ENCODE peak calls at places on chromosomes 3 and 15, in five cellular contexts. S is mesothelial cell of epicardium, R is AG09309, X is fibroblast of lung, M is DND-41. J is an unnamed sample.

GRCh38 chr3:14366233-14366632 is 36.2 kb upstream of the SLC6A6 start:
- DNase-seq in R (no peak), S (no peak), M (no peak), X (no peak), J (no peak)

GRCh38 chr15:40598126-40598525 is 4.1 kb downstream of the KNL1 start:
- DNase-seq in M (no peak), X (peak), S (no peak), R (no peak), J (no peak)

GRCh38 chr3:136249593-136250225 is 431 bp upstream of the PCCB start:
- DNase-seq in X (no peak), M (peak), S (no peak), R (no peak), J (no peak)

GRCh38 chr3:58646503-58646902 is 20.1 kb downstream of the FAM3D start:
- DNase-seq in M (no peak), R (no peak), X (peak), S (no peak), J (peak)

GRCh38 chr3:35832140-35832571 is 192.8 kb downstream of the ARPP21 start:
- DNase-seq in S (no peak), R (no peak), M (no peak), X (peak), J (peak)

GRCh38 chr3:45313743-45314403 is 74.5 kb upstream of the LARS2 start:
- DNase-seq in R (no peak), X (no peak), S (no peak), M (no peak), J (no peak)

GRCh38 chr3:14452676-14453367 is 50.4 kb downstream of the SLC6A6 start:
- DNase-seq in X (peak), S (no peak), R (peak), M (no peak), J (peak)

GRCh38 chr3:25573386-25574171 is 91.1 kb downstream of the TOP2B start:
- DNase-seq in R (no peak), S (no peak), M (no peak), X (peak), J (no peak)

GRCh38 chr3:88149146-88149515 is 628 bp upstream of the C3orf38 start:
- DNase-seq in M (no peak), X (no peak), S (no peak), R (no peak), J (peak)

GRCh38 chr15:32003558-32003957 is 26.8 kb upstream of the CHRNA7 start:
- DNase-seq in M (no peak), R (no peak), S (no peak), X (no peak), J (no peak)

GRCh38 chr15:52786436-52787122 is 3.6 kb downstream of the ONECUT1 start:
- DNase-seq in M (no peak), S (no peak), R (no peak), X (no peak), J (no peak)

GRCh38 chr15:79728867-79729266 is 167.9 kb downstream of the MTHFS start:
- DNase-seq in M (no peak), R (no peak), S (no peak), X (no peak), J (no peak)

GRCh38 chr3:67361323-67361722 is 293.1 kb downstream of the SUCLG2 start:
- DNase-seq in R (no peak), M (no peak), X (no peak), S (no peak), J (no peak)

GRCh38 chr3:69116162-69116561 is 6.2 kb downstream of the LMOD3 start:
- DNase-seq in X (no peak), R (no peak), S (no peak), M (no peak), J (no peak)

GRCh38 chr15:101188517-101189340 is 63.1 kb downstream of the CHSY1 start:
- DNase-seq in M (no peak), X (peak), S (no peak), R (peak), J (peak)

GRCh38 chr3:100525753-100526612 is 33.6 kb downstream of the TMEM45A start:
- DNase-seq in X (peak), S (no peak), R (peak), M (no peak), J (peak)

GRCh38 chr3:149902498-149903139 is 68.1 kb downstream of the PFN2 start:
- DNase-seq in M (no peak), S (no peak), X (no peak), R (no peak), J (peak)

GRCh38 chr3:100419406-100419805 is 18.1 kb downstream of the LNP1 start:
- DNase-seq in S (no peak), M (no peak), R (no peak), X (no peak), J (no peak)

GRCh38 chr3:38227989-38228388 is 37.6 kb upstream of the SLC22A13 start:
- DNase-seq in R (no peak), S (no peak), M (no peak), X (peak), J (peak)

GRCh38 chr3:148911173-148911572 is 46.1 kb downstream of the CPA3 start:
- DNase-seq in R (no peak), X (peak), S (no peak), M (no peak), J (no peak)

GRCh38 chr3:14497321-14497720 is 42.8 kb downstream of the GRIP2 start:
- DNase-seq in S (no peak), X (no peak), M (no peak), R (no peak), J (no peak)

GRCh38 chr3:128698211-128699011 is 27.6 kb upstream of the RAB7A start:
- DNase-seq in S (peak), X (peak), M (no peak), R (no peak), J (peak)

GRCh38 chr3:160583451-160583850 is 18.1 kb upstream of the KPNA4 start:
- DNase-seq in M (no peak), X (no peak), S (no peak), R (no peak), J (no peak)

GRCh38 chr3:152474585-152474984 is 205.9 kb downstream of the MBNL1 start:
- DNase-seq in S (no peak), R (peak), M (no peak), X (peak), J (peak)

GRCh38 chr15:100433304-100433703 is 91.5 kb upstream of the ADAMTS17 start:
- DNase-seq in M (no peak), S (no peak), R (no peak), X (no peak), J (no peak)

GRCh38 chr15:89221543-89221942 is at the start of gene RLBP1:
- DNase-seq in S (no peak), M (no peak), R (no peak), X (peak), J (no peak)

GRCh38 chr3:116443096-116443793 is 2.0 kb downstream of the LSAMP start:
- DNase-seq in R (no peak), X (peak), S (no peak), M (no peak), J (peak)

GRCh38 chr3:58234516-58234931 is 3.1 kb upstream of the ABHD6 start:
- DNase-seq in S (no peak), X (peak), R (no peak), M (no peak), J (peak)

GRCh38 chr3:21913791-21914190 is 162.8 kb upstream of the ZNF385D start:
- DNase-seq in M (no peak), R (peak), X (peak), S (no peak), J (no peak)

GRCh38 chr15:50418041-50418583 is 6.1 kb upstream of the USP8 start:
- DNase-seq in R (no peak), X (no peak), S (no peak), M (peak), J (no peak)

GRCh38 chr3:124664804-124665203 is 65.4 kb upstream of the UMPS start:
- DNase-seq in S (no peak), R (no peak), X (no peak), M (no peak), J (peak)

GRCh38 chr15:36653851-36654250 is 74.4 kb downstream of the CDIN1 start:
- DNase-seq in M (no peak), R (no peak), X (no peak), S (no peak), J (no peak)

GRCh38 chr3:128068156-128068620 is 16.0 kb downstream of the SEC61A1 start:
- DNase-seq in M (peak), X (no peak), S (no peak), R (no peak), J (peak)

GRCh38 chr3:56154297-56154696 is 314.0 kb downstream of the ERC2 start:
- DNase-seq in R (no peak), S (no peak), M (no peak), X (no peak), J (no peak)

GRCh38 chr3:45679805-45680204 is 9.4 kb upstream of the SACM1L start:
- DNase-seq in M (no peak), S (no peak), R (no peak), X (no peak), J (no peak)

GRCh38 chr15:42154576-42155355 is 1.7 kb downstream of the PLA2G4F start:
- DNase-seq in R (no peak), X (no peak), S (no peak), M (no peak), J (no peak)
- TF ChIP-seq CTCF in R (no peak), X (no peak), S (no peak), M (no peak), J (no peak)

DNA sequence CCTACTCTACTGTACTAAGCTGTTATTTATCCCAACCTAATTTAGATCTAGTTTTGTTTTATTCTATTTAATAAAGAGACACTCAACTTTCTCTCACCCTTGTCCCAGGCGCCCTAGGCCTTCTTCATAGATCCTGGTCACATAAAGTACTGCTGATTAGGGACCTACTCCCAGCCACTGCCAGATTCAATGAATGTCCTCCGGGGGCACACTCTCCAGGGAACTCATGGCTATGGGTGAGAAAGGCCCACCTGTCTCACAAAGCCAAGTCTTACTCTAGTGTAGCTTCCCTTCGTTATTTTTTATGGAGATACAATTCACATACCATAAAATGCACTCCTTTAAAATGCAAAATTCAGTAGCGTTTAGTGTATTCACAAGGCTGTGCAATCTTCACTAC is 87.9 kb downstream of the ADCY5 start:
- DNase-seq in M (no peak), X (no peak), R (no peak), S (no peak), J (no peak)
- TF ChIP-seq CTCF in M (peak), X (no peak), R (no peak), S (no peak), J (no peak)

DNA sequence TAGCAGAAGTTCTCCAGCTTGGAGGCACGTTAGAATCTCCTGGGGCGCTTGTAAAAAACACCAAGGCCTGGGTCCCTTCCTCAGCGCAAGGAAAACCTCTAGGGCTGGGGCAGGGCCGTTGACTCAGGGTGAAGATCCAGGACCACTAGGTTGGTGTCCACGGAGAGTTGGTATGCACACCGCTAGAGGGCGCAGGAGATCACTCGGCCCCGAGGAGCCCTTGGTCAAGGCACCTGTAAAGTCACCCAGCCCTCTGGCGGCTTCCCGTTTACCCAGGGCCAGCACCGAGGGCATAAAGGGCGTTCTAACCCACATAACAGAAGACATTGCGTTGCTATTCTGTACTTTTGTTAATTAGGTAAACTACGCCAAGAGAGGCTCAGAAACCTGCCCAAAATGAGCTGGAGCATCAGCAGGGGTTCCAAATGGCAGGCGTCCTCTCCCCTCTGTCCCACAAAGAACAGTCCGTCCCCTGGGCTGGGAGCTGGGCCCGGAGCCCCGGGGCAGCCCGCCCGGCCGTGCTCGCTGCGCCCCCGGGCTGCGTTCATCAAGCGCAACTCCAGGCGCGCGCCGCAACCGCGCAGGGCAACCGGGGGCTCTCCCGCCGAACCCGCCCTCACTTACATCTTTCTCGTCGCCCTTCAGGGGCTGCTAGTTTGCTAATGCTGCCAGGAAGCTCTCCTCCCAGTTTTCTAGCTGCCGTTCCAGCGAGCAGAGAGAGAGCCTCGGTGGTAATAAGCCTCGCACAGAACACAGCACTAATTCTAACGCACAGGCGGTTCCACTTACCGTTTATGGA is 332.1 kb downstream of the ARRDC4 start:
- DNase-seq in S (peak), X (no peak), R (no peak), M (peak), J (peak)
- TF ChIP-seq CTCF in S (peak), X (peak), R (peak), M (peak), J (peak)

GRCh38 chr3:51995346-51996156 is at the start of gene RPL29:
- DNase-seq in M (peak), R (peak), S (peak), X (peak), J (peak)
- TF ChIP-seq CTCF in M (peak), R (peak), S (no peak), X (no peak), J (no peak)

DNA sequence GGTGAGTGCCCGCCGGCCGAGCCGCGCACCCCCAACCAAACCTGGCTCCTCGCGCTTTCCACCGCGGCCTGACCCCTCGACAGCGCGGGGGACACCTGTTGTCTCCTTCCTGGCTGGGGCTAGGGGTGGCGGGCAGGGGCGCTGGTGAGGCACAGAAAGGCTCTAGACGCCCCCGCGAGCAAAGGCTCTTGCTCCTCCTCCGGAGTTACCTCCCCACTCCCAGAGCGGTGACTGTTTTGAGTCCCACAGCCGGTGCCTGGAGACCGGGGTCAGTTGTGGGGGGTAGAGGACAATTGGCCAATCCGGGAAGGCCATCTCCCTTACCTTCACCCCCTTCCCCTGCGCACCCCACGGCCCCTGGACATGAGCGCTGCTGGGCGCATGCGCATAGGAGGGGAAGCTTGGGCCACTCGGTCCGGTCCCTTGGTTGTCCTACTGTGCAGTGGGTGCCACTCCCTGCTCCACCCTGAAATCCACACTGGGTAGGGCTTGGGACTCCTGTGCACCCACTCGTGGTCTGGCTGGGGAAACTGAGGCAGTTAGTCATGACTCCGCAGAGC is 554 bp downstream of the CHST13 start:
- DNase-seq in X (no peak), M (no peak), R (no peak), S (no peak), J (no peak)
- TF ChIP-seq CTCF in X (no peak), M (no peak), R (no peak), S (no peak), J (no peak)

GRCh38 chr3:186790261-186790981 is 7.0 kb downstream of the EIF4A2 start:
- DNase-seq in X (peak), S (no peak), M (peak), R (no peak), J (peak)
- TF ChIP-seq CTCF in X (no peak), S (no peak), M (no peak), R (peak), J (peak)

GRCh38 chr15:61624950-61625349 is 395.8 kb upstream of the RORA start:
- DNase-seq in R (no peak), S (no peak), X (no peak), M (no peak), J (no peak)

GRCh38 chr15:61621865-61622264 is 392.8 kb upstream of the RORA start:
- DNase-seq in M (no peak), X (no peak), S (no peak), R (no peak), J (no peak)

GRCh38 chr15:61623746-61624145 is 394.6 kb upstream of the RORA start:
- DNase-seq in S (no peak), M (no peak), R (no peak), X (no peak), J (no peak)

DNA sequence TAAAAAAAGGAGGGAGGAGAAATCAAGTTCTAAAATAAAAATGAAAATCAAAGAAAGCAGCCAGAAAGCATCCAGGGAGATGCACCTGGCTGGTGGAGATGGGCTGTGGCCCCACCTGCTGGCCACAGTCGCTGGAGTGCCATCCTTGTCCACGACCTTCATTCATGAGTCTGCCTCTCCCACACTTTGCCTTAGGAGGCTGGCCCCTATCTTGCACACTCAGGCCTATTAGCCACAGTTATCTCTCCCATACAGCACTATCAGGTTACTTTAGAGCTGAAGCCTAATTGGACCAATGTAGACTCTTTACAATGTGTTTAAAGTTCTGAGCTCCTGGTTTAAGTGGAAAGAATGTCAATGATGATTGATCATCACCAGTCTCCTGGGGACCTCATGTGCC is 392.0 kb upstream of the RORA start:
- DNase-seq in R (no peak), S (peak), X (no peak), M (no peak), J (no peak)
- TF ChIP-seq CTCF in R (peak), S (peak), X (no peak), M (peak), J (no peak)